ENCODE peak calls at places on chromosome 20, in eight cellular contexts. One of them, this sample, is unnamed.

GRCh38 chr20:53872561-53873248 is 197.7 kb downstream of the BCAS1 start:
- DNase-seq in iPS DF 6.9: no peak
- DNase-seq in GM12865: peak; percentile 73
- DNase-seq in PC-3: no peak
- DNase-seq in OCI-LY7: peak; percentile 90
- DNase-seq in lung: no peak
- DNase-seq in aorta: no peak
- DNase-seq in ovary: no peak
- DNase-seq in this sample: peak; percentile 93

GRCh38 chr20:21511850-21512633 is 1.8 kb downstream of the NKX2-2 start:
- DNase-seq in OCI-LY7: no peak
- DNase-seq in iPS DF 6.9: no peak
- DNase-seq in PC-3: no peak
- DNase-seq in GM12865: no peak
- DNase-seq in lung: no peak
- DNase-seq in ovary: no peak
- DNase-seq in aorta: no peak
- DNase-seq in this sample: no peak

GRCh38 chr20:48826883-48827771 is 672 bp downstream of the PREX1 start:
- DNase-seq in aorta: peak; percentile 63
- DNase-seq in OCI-LY7: peak; percentile 67
- DNase-seq in ovary: no peak
- DNase-seq in PC-3: peak; percentile 24
- DNase-seq in iPS DF 6.9: no peak
- DNase-seq in lung: no peak
- DNase-seq in GM12865: peak; percentile 66
- DNase-seq in this sample: no peak

GRCh38 chr20:12056836-12057235 is 139.1 kb downstream of the BTBD3 start:
- DNase-seq in iPS DF 6.9: no peak
- DNase-seq in aorta: no peak
- DNase-seq in GM12865: no peak
- DNase-seq in lung: no peak
- DNase-seq in PC-3: no peak
- DNase-seq in OCI-LY7: no peak
- DNase-seq in ovary: no peak
- DNase-seq in this sample: no peak

GRCh38 chr20:19376451-19376971 is 164.1 kb downstream of the SLC24A3 start:
- DNase-seq in ovary: peak; percentile 40
- DNase-seq in GM12865: no peak
- DNase-seq in lung: no peak
- DNase-seq in PC-3: no peak
- DNase-seq in OCI-LY7: no peak
- DNase-seq in aorta: no peak
- DNase-seq in iPS DF 6.9: no peak
- DNase-seq in this sample: no peak

GRCh38 chr20:63264519-63264918 is 8.1 kb upstream of the ARFGAP1 start:
- DNase-seq in lung: no peak
- DNase-seq in PC-3: no peak
- DNase-seq in GM12865: no peak
- DNase-seq in aorta: no peak
- DNase-seq in ovary: no peak
- DNase-seq in OCI-LY7: no peak
- DNase-seq in iPS DF 6.9: no peak
- DNase-seq in this sample: no peak

GRCh38 chr20:43579861-43580793 is 10.6 kb upstream of the IFT52 start:
- DNase-seq in OCI-LY7: no peak
- DNase-seq in iPS DF 6.9: no peak
- DNase-seq in PC-3: peak; percentile 6
- DNase-seq in lung: no peak
- DNase-seq in ovary: no peak
- DNase-seq in aorta: no peak
- DNase-seq in GM12865: no peak
- DNase-seq in this sample: peak; percentile 8

GRCh38 chr20:10665791-10666190 is 8.0 kb downstream of the JAG1 start:
- DNase-seq in PC-3: no peak
- DNase-seq in ovary: no peak
- DNase-seq in GM12865: no peak
- DNase-seq in iPS DF 6.9: no peak
- DNase-seq in lung: no peak
- DNase-seq in OCI-LY7: no peak
- DNase-seq in aorta: no peak
- DNase-seq in this sample: no peak

GRCh38 chr20:57507477-57507876 is 17.5 kb downstream of the CTCFL start:
- DNase-seq in aorta: no peak
- DNase-seq in iPS DF 6.9: no peak
- DNase-seq in lung: no peak
- DNase-seq in OCI-LY7: no peak
- DNase-seq in ovary: no peak
- DNase-seq in PC-3: peak; percentile 74
- DNase-seq in GM12865: no peak
- DNase-seq in this sample: no peak

GRCh38 chr20:46358336-46359058 is 47.9 kb downstream of the ELMO2 start:
- DNase-seq in ovary: no peak
- DNase-seq in PC-3: no peak
- DNase-seq in lung: no peak
- DNase-seq in aorta: no peak
- DNase-seq in GM12865: no peak
- DNase-seq in OCI-LY7: no peak
- DNase-seq in iPS DF 6.9: no peak
- DNase-seq in this sample: no peak

GRCh38 chr20:46357030-46357514 is 48.8 kb upstream of the CDH22 start:
- DNase-seq in lung: no peak
- DNase-seq in ovary: peak; percentile 58
- DNase-seq in aorta: no peak
- DNase-seq in PC-3: no peak
- DNase-seq in GM12865: no peak
- DNase-seq in OCI-LY7: no peak
- DNase-seq in iPS DF 6.9: no peak
- DNase-seq in this sample: no peak

GRCh38 chr20:46361811-46362210 is 44.6 kb downstream of the ELMO2 start:
- DNase-seq in OCI-LY7: no peak
- DNase-seq in PC-3: no peak
- DNase-seq in GM12865: no peak
- DNase-seq in iPS DF 6.9: no peak
- DNase-seq in aorta: no peak
- DNase-seq in lung: no peak
- DNase-seq in ovary: no peak
- DNase-seq in this sample: no peak

GRCh38 chr20:46361386-46361785 is 45.0 kb downstream of the ELMO2 start:
- DNase-seq in iPS DF 6.9: no peak
- DNase-seq in ovary: no peak
- DNase-seq in lung: no peak
- DNase-seq in aorta: no peak
- DNase-seq in PC-3: no peak
- DNase-seq in OCI-LY7: no peak
- DNase-seq in GM12865: no peak
- DNase-seq in this sample: peak; percentile 41

DNA sequence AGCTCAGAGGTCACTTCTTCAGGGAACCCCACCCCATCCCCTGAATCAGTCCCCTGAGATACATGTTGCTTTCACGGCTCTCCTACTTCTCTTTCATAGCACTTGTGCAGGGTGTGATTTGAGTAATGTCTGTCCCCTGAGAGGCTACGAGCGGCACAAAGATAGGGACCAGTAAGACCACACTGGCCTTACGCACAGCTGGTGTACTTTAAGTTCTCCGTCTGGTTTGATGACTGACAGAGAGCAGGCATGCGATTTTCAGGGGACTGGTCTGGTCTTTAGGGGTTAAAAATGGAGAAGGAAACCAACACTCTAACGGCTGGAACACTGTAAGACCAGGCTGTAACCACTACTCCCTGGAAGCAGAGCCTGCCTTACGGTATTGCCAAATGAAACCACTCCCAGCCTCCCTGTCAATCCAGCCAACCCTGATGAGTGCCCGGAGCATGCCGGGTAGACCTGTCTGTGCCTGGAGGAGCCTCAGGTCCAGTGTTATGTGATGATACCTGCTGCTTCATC is 47.1 kb downstream of the ELMO2 start:
- DNase-seq in ovary: no peak
- DNase-seq in iPS DF 6.9: no peak
- DNase-seq in lung: no peak
- DNase-seq in GM12865: peak; percentile 87
- DNase-seq in OCI-LY7: no peak
- DNase-seq in aorta: no peak
- DNase-seq in PC-3: no peak
- DNase-seq in this sample: no peak
- H3K4me3 ChIP-seq in ovary: no peak overlapping the region
- H3K4me3 ChIP-seq in iPS DF 6.9: no peak overlapping the region
- H3K4me3 ChIP-seq in lung: no peak overlapping the region
- H3K4me3 ChIP-seq in GM12865: peak overlapping the region; percentile 4
- H3K4me3 ChIP-seq in OCI-LY7: no peak overlapping the region
- H3K4me3 ChIP-seq in aorta: no peak overlapping the region
- H3K4me3 ChIP-seq in PC-3: no peak overlapping the region
- H3K4me3 ChIP-seq in this sample: no peak overlapping the region

GRCh38 chr20:51022227-51022802 is 592 bp downstream of the KCNG1 start:
- DNase-seq in OCI-LY7: no peak
- DNase-seq in ovary: no peak
- DNase-seq in aorta: no peak
- DNase-seq in PC-3: peak; percentile 25
- DNase-seq in GM12865: no peak
- DNase-seq in iPS DF 6.9: no peak
- DNase-seq in lung: no peak
- DNase-seq in this sample: no peak

GRCh38 chr20:51019598-51020592 is 3.0 kb downstream of the KCNG1 start:
- DNase-seq in lung: no peak
- DNase-seq in GM12865: no peak
- DNase-seq in iPS DF 6.9: no peak
- DNase-seq in PC-3: no peak
- DNase-seq in OCI-LY7: no peak
- DNase-seq in ovary: no peak
- DNase-seq in aorta: no peak
- DNase-seq in this sample: no peak

GRCh38 chr20:51022803-51023616 is at the start of gene KCNG1:
- DNase-seq in aorta: peak; percentile 68
- DNase-seq in iPS DF 6.9: no peak
- DNase-seq in OCI-LY7: no peak
- DNase-seq in PC-3: peak; percentile 95
- DNase-seq in lung: peak; percentile 45
- DNase-seq in ovary: no peak
- DNase-seq in GM12865: no peak
- DNase-seq in this sample: no peak

GRCh38 chr20:51021067-51022025 is 1.6 kb downstream of the KCNG1 start:
- DNase-seq in ovary: no peak
- DNase-seq in OCI-LY7: no peak
- DNase-seq in PC-3: peak; percentile 30
- DNase-seq in GM12865: no peak
- DNase-seq in aorta: no peak
- DNase-seq in iPS DF 6.9: no peak
- DNase-seq in lung: no peak
- DNase-seq in this sample: no peak

DNA sequence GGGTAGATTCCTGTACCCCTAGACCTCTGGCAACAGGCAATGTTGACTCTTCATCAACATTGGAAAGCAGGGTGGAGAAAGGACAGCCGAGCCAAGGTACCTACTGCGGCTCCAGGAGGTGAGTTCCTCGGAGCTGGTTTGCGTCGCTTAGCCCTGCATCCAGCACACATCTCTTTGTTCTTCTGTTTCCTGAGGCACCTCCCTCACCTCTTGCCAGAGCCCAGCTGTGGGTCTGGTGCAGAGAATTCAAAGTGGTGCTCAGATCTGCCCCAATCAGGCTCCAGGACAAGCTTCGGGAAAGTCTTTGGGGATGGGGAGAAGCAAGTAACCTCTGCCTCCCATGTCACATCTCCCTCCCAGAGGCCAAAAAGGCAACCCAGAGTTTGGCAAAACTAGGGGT is 2.2 kb downstream of the KCNG1 start:
- DNase-seq in iPS DF 6.9: no peak
- DNase-seq in aorta: no peak
- DNase-seq in GM12865: no peak
- DNase-seq in PC-3: no peak
- DNase-seq in lung: no peak
- DNase-seq in OCI-LY7: no peak
- DNase-seq in ovary: no peak
- DNase-seq in this sample: no peak
- H3K4me3 ChIP-seq in iPS DF 6.9: no peak overlapping the region
- H3K4me3 ChIP-seq in aorta: no peak overlapping the region
- H3K4me3 ChIP-seq in GM12865: no peak overlapping the region
- H3K4me3 ChIP-seq in PC-3: no peak overlapping the region
- H3K4me3 ChIP-seq in lung: no peak overlapping the region
- H3K4me3 ChIP-seq in OCI-LY7: no peak overlapping the region
- H3K4me3 ChIP-seq in ovary: no peak overlapping the region
- H3K4me3 ChIP-seq in this sample: no peak overlapping the region

DNA sequence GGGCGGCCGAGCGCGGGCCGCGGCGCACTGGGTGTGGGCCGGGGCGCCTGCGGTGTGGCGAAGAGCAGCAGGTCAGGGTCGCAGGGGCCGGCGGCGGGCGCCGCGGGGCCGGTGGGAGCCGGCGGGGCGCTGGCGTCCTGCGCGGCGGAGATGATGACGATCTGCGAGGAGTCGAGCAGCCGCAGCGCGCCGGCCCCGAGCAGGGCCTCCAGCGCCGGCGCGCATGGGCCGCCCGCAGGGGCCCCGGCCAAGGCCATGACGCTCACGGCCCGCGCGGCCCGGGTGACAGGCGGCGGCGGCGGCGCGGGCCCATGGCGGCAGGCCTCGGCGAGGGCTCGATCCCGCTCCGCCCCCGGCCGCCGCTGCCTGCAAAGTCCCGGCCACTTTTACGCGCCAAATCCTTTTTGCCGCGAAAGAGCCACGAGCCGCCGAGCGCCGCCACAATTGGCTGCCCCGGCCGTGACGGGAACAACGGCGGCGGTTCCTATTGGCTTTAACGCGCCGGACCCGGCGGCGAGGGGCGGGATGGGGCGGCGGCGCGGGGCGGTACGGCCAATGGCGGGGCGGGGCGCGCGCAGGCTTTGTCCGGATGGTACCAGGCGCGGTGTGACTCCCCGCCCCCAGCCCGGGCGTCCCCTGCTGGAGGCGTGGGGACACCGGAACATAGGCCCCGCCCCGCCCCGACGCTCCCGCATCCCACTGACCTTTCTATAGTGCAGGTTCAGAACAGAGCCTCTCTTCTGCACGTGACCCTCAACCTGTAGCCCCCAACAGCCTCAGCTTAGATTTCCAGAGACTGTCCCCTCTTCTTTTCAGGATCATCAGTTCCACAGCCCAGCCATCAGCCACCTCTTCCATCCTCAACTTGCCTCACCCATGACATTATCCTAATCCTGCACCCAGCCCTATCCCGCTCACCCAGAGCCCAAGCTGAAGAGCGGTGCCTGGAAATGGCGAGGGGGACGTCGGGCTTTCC is at the start of gene E2F1:
- DNase-seq in aorta: peak; percentile 97
- DNase-seq in PC-3: peak; percentile 95
- DNase-seq in iPS DF 6.9: no peak
- DNase-seq in lung: peak; percentile 95
- DNase-seq in OCI-LY7: peak; percentile 97
- DNase-seq in ovary: peak; percentile 95
- DNase-seq in GM12865: peak; percentile 97
- DNase-seq in this sample: peak; percentile 86
- H3K4me3 ChIP-seq in aorta: peak within 1 kb of the TSS; percentile 47
- H3K4me3 ChIP-seq in PC-3: peak within 1 kb of the TSS; percentile 82
- H3K4me3 ChIP-seq in iPS DF 6.9: peak within 1 kb of the TSS; percentile 68
- H3K4me3 ChIP-seq in lung: peak within 1 kb of the TSS; percentile 36
- H3K4me3 ChIP-seq in OCI-LY7: peak within 1 kb of the TSS; percentile 90
- H3K4me3 ChIP-seq in ovary: peak within 1 kb of the TSS; percentile 21
- H3K4me3 ChIP-seq in GM12865: peak within 1 kb of the TSS; percentile 54
- H3K4me3 ChIP-seq in this sample: peak within 1 kb of the TSS; percentile 59

DNA sequence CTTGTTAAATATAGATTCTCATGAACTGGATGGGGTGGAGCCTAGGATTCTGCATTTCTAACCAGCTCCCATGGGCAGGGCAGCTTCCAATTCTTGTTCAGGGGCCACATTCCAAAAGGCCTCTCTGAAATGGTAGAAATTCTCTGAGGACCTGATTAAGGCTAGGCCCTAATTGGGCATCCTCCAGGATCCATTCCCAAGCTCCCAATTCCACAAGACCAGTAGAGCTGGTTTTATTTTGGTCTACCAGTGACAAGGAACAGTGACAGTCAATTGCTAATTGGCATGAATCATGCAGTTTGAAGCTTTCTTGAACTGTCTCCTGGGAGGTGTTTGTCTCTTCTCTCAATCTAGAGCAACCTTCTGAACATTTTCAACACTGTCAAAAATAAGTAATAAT is 3.0 kb downstream of the THBD start:
- DNase-seq in PC-3: peak; percentile 49
- DNase-seq in OCI-LY7: no peak
- DNase-seq in GM12865: no peak
- DNase-seq in iPS DF 6.9: no peak
- DNase-seq in aorta: no peak
- DNase-seq in ovary: no peak
- DNase-seq in lung: no peak
- DNase-seq in this sample: no peak
- H3K4me3 ChIP-seq in PC-3: peak overlapping the region; percentile 25
- H3K4me3 ChIP-seq in OCI-LY7: no peak overlapping the region
- H3K4me3 ChIP-seq in GM12865: no peak overlapping the region
- H3K4me3 ChIP-seq in iPS DF 6.9: no peak overlapping the region
- H3K4me3 ChIP-seq in aorta: no peak overlapping the region
- H3K4me3 ChIP-seq in ovary: no peak overlapping the region
- H3K4me3 ChIP-seq in lung: no peak overlapping the region
- H3K4me3 ChIP-seq in this sample: no peak overlapping the region

This sample was measured in Jurkat, Clone E6-1.